ENCODE peak calls at places on chromosome 9, in four cellular contexts. One of them, this sample, is unnamed.

GRCh38 chr9:94176582-94176981 is 82.5 kb upstream of the ZNF169 start:
- DNase-seq in activated B cell treated with CpG ODN at 0.5 μM for 24 hours: no peak
- DNase-seq in heart right ventricle: no peak
- DNase-seq in A549: no peak
- DNase-seq in this sample: no peak

GRCh38 chr9:109602987-109603386 is 104.9 kb upstream of the PTPN3 start:
- DNase-seq in heart right ventricle: no peak
- DNase-seq in activated B cell treated with CpG ODN at 0.5 μM for 24 hours: no peak
- DNase-seq in A549: no peak
- DNase-seq in this sample: no peak

GRCh38 chr9:92718086-92719001 is 46.3 kb downstream of the BICD2 start:
- DNase-seq in activated B cell treated with CpG ODN at 0.5 μM for 24 hours: no peak
- DNase-seq in A549: no peak
- DNase-seq in heart right ventricle: no peak
- DNase-seq in this sample: peak

GRCh38 chr9:120480707-120481106 is 99.3 kb downstream of the CDK5RAP2 start:
- DNase-seq in heart right ventricle: no peak
- DNase-seq in activated B cell treated with CpG ODN at 0.5 μM for 24 hours: no peak
- DNase-seq in A549: no peak
- DNase-seq in this sample: no peak

GRCh38 chr9:130451509-130452388 is 7.0 kb downstream of the ASS1 start:
- DNase-seq in A549: peak
- DNase-seq in activated B cell treated with CpG ODN at 0.5 μM for 24 hours: no peak
- DNase-seq in heart right ventricle: peak
- DNase-seq in this sample: peak

GRCh38 chr9:110179734-110180133 is 28.2 kb downstream of the C9orf152 start:
- DNase-seq in activated B cell treated with CpG ODN at 0.5 μM for 24 hours: no peak
- DNase-seq in A549: peak
- DNase-seq in heart right ventricle: no peak
- DNase-seq in this sample: no peak

GRCh38 chr9:70407081-70407503 is 7.4 kb downstream of the KLF9 start:
- DNase-seq in heart right ventricle: no peak
- DNase-seq in A549: no peak
- DNase-seq in activated B cell treated with CpG ODN at 0.5 μM for 24 hours: no peak
- DNase-seq in this sample: no peak

GRCh38 chr9:126049896-126050604 is 276.6 kb upstream of the MVB12B start:
- DNase-seq in A549: peak
- DNase-seq in heart right ventricle: no peak
- DNase-seq in activated B cell treated with CpG ODN at 0.5 μM for 24 hours: no peak
- DNase-seq in this sample: no peak

GRCh38 chr9:92954886-92955285 is 7.6 kb downstream of the FGD3 start:
- DNase-seq in activated B cell treated with CpG ODN at 0.5 μM for 24 hours: no peak
- DNase-seq in heart right ventricle: no peak
- DNase-seq in A549: no peak
- DNase-seq in this sample: no peak

GRCh38 chr9:107484117-107484723 is 5.3 kb downstream of the KLF4 start:
- DNase-seq in A549: peak
- DNase-seq in activated B cell treated with CpG ODN at 0.5 μM for 24 hours: no peak
- DNase-seq in heart right ventricle: peak
- DNase-seq in this sample: no peak

GRCh38 chr9:79980440-79980839 is 408.7 kb downstream of the TLE4 start:
- DNase-seq in A549: no peak
- DNase-seq in activated B cell treated with CpG ODN at 0.5 μM for 24 hours: no peak
- DNase-seq in heart right ventricle: no peak
- DNase-seq in this sample: no peak

GRCh38 chr9:81661339-81661738 is 28.0 kb downstream of the TLE1 start:
- DNase-seq in A549: no peak
- DNase-seq in heart right ventricle: no peak
- DNase-seq in activated B cell treated with CpG ODN at 0.5 μM for 24 hours: no peak
- DNase-seq in this sample: no peak

GRCh38 chr9:112853882-112854585 is 36.6 kb downstream of the SLC46A2 start:
- DNase-seq in A549: no peak
- DNase-seq in activated B cell treated with CpG ODN at 0.5 μM for 24 hours: no peak
- DNase-seq in heart right ventricle: no peak
- DNase-seq in this sample: no peak

GRCh38 chr9:83239787-83240186 is 176.8 kb upstream of the RASEF start:
- DNase-seq in A549: no peak
- DNase-seq in activated B cell treated with CpG ODN at 0.5 μM for 24 hours: no peak
- DNase-seq in heart right ventricle: no peak
- DNase-seq in this sample: no peak

GRCh38 chr9:92650839-92651621 is 18.9 kb downstream of the IPPK start:
- DNase-seq in A549: no peak
- DNase-seq in activated B cell treated with CpG ODN at 0.5 μM for 24 hours: no peak
- DNase-seq in heart right ventricle: peak
- DNase-seq in this sample: no peak

GRCh38 chr9:19918630-19919029 is 129.8 kb upstream of the SLC24A2 start:
- DNase-seq in heart right ventricle: no peak
- DNase-seq in activated B cell treated with CpG ODN at 0.5 μM for 24 hours: no peak
- DNase-seq in A549: no peak
- DNase-seq in this sample: no peak

DNA sequence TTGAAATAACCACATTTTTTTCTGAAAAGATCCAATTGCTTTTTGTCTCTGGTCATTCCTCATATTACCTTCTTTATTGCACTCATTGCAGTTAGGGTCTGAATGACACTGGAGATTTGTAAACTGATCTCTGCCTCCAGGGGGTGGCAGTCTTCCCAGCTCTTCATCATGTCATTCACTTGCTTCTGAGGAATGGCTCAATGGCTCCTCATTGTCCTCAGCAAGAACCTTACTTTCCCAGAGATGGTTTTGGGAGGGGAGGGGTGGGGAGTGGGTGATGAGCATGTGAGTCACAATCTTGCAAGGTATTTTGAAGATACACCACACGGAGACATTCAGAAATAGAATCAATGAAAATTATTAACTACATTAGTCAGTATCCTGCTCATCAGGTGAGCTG is 159.8 kb upstream of the GAS1 start:
- DNase-seq in heart right ventricle: no peak
- DNase-seq in A549: no peak
- DNase-seq in activated B cell treated with CpG ODN at 0.5 μM for 24 hours: no peak
- DNase-seq in this sample: no peak
- TF ChIP-seq CTCF in heart right ventricle: no peak
- TF ChIP-seq CTCF in A549: no peak
- TF ChIP-seq CTCF in activated B cell treated with CpG ODN at 0.5 μM for 24 hours: no peak
- TF ChIP-seq CTCF in this sample: no peak

GRCh38 chr9:124038790-124039633 is 27.4 kb downstream of the LHX2 start:
- DNase-seq in heart right ventricle: no peak
- DNase-seq in A549: peak
- DNase-seq in activated B cell treated with CpG ODN at 0.5 μM for 24 hours: no peak
- DNase-seq in this sample: no peak

GRCh38 chr9:124036578-124036977 is 25.0 kb downstream of the LHX2 start:
- DNase-seq in heart right ventricle: no peak
- DNase-seq in A549: no peak
- DNase-seq in activated B cell treated with CpG ODN at 0.5 μM for 24 hours: no peak
- DNase-seq in this sample: no peak

GRCh38 chr9:124038239-124038638 is 26.7 kb downstream of the LHX2 start:
- DNase-seq in heart right ventricle: no peak
- DNase-seq in A549: no peak
- DNase-seq in activated B cell treated with CpG ODN at 0.5 μM for 24 hours: no peak
- DNase-seq in this sample: no peak

GRCh38 chr9:124040186-124040920 is 28.8 kb downstream of the LHX2 start:
- DNase-seq in activated B cell treated with CpG ODN at 0.5 μM for 24 hours: no peak
- DNase-seq in heart right ventricle: no peak
- DNase-seq in A549: no peak
- DNase-seq in this sample: no peak

GRCh38 chr9:124037790-124038189 is 26.2 kb downstream of the LHX2 start:
- DNase-seq in A549: no peak
- DNase-seq in heart right ventricle: no peak
- DNase-seq in activated B cell treated with CpG ODN at 0.5 μM for 24 hours: no peak
- DNase-seq in this sample: no peak
- TF ChIP-seq CTCF in A549: no peak
- TF ChIP-seq CTCF in heart right ventricle: no peak
- TF ChIP-seq CTCF in activated B cell treated with CpG ODN at 0.5 μM for 24 hours: no peak
- TF ChIP-seq CTCF in this sample: no peak

GRCh38 chr9:95447660-95448420 is 68.9 kb downstream of the PTCH1 start:
- DNase-seq in activated B cell treated with CpG ODN at 0.5 μM for 24 hours: no peak
- DNase-seq in A549: no peak
- DNase-seq in heart right ventricle: peak
- DNase-seq in this sample: no peak
- TF ChIP-seq CTCF in activated B cell treated with CpG ODN at 0.5 μM for 24 hours: no peak
- TF ChIP-seq CTCF in A549: no peak
- TF ChIP-seq CTCF in heart right ventricle: no peak
- TF ChIP-seq CTCF in this sample: no peak

GRCh38 chr9:35700942-35701341 is 11.2 kb upstream of the TPM2 start:
- DNase-seq in heart right ventricle: no peak
- DNase-seq in activated B cell treated with CpG ODN at 0.5 μM for 24 hours: no peak
- DNase-seq in A549: no peak
- DNase-seq in this sample: no peak
- TF ChIP-seq CTCF in heart right ventricle: no peak
- TF ChIP-seq CTCF in activated B cell treated with CpG ODN at 0.5 μM for 24 hours: no peak
- TF ChIP-seq CTCF in A549: no peak
- TF ChIP-seq CTCF in this sample: no peak

GRCh38 chr9:214488-215448 is at the start of gene DOCK8:
- DNase-seq in heart right ventricle: no peak
- DNase-seq in A549: peak
- DNase-seq in activated B cell treated with CpG ODN at 0.5 μM for 24 hours: peak
- DNase-seq in this sample: peak
- TF ChIP-seq CTCF in heart right ventricle: peak
- TF ChIP-seq CTCF in A549: peak
- TF ChIP-seq CTCF in activated B cell treated with CpG ODN at 0.5 μM for 24 hours: no peak
- TF ChIP-seq CTCF in this sample: no peak